ENCODE peak calls at places on chromosomes 2 and 18, in ten cellular contexts. A, C, R, W, Y, J, G, B, S and Z are unnamed samples.

GRCh38 chr18:62827397-62827796 is 112.1 kb downstream of the PHLPP1 start:
- DNase-seq in A (no peak), R (no peak), C (no peak), B (no peak), G (no peak), Y (no peak), J (no peak), S (no peak), W (no peak), Z (no peak)

GRCh38 chr18:43013489-43013888 is 102.0 kb downstream of the RIT2 start:
- DNase-seq in A (peak; percentile 13), W (no peak), B (no peak), R (no peak), S (no peak), Y (no peak), C (no peak), G (no peak), J (no peak), Z (no peak)

GRCh38 chr2:15634846-15635490 is 43.3 kb downstream of the DDX1 start:
- DNase-seq in C (no peak), J (no peak), S (peak; percentile 25), W (no peak), A (no peak), R (no peak), B (no peak), G (no peak), Y (no peak), Z (no peak)

GRCh38 chr2:73085691-73086090 is 14.2 kb upstream of the SFXN5 start:
- DNase-seq in S (peak; percentile 77), Y (peak; percentile 88), W (no peak), B (peak; percentile 55), G (peak; percentile 17), J (peak; percentile 80), R (peak; percentile 77), C (peak; percentile 55), A (peak; percentile 62), Z (peak; percentile 66)

GRCh38 chr18:21273568-21273967 is 31.5 kb downstream of the GREB1L start:
- DNase-seq in C (no peak), R (no peak), S (no peak), W (no peak), Y (no peak), G (no peak), B (no peak), J (no peak), A (no peak), Z (no peak)

GRCh38 chr2:225428360-225428759 is 28.9 kb downstream of the NYAP2 start:
- DNase-seq in C (no peak), W (no peak), A (no peak), G (peak; percentile 57), Y (no peak), S (no peak), R (no peak), J (no peak), B (no peak), Z (no peak)

GRCh38 chr18:7746106-7746505 is 179.0 kb downstream of the PTPRM start:
- DNase-seq in A (no peak), G (no peak), Y (no peak), C (no peak), B (no peak), S (no peak), J (no peak), R (no peak), W (no peak), Z (no peak)

GRCh38 chr2:172000696-172001361 is 1.1 kb downstream of the METAP1D start:
- DNase-seq in G (no peak), R (no peak), A (peak; percentile 30), C (no peak), J (no peak), W (no peak), Y (no peak), S (no peak), B (no peak), Z (no peak)

GRCh38 chr2:147862859-147863516 is 18.2 kb downstream of the ACVR2A start:
- DNase-seq in S (no peak), W (no peak), R (peak; percentile 28), C (no peak), J (no peak), Y (no peak), G (no peak), A (no peak), B (no peak), Z (no peak)

GRCh38 chr2:192195548-192196418 is 1.1 kb upstream of the TMEFF2 start:
- DNase-seq in B (no peak), W (no peak), R (peak; percentile 26), J (peak; percentile 1), S (peak; percentile 52), G (no peak), Y (peak; percentile 59), C (no peak), A (peak; percentile 16), Z (peak; percentile 27)

GRCh38 chr2:9474361-9475117 is at the start of gene IAH1:
- DNase-seq in W (no peak), G (peak; percentile 18), B (peak; percentile 67), R (peak; percentile 63), J (peak; percentile 73), Y (no peak), C (peak; percentile 64), S (peak; percentile 58), A (peak; percentile 25), Z (peak; percentile 51)

GRCh38 chr2:234998404-234999211 is 46.8 kb downstream of the SH3BP4 start:
- DNase-seq in B (no peak), S (no peak), Y (no peak), R (peak; percentile 58), J (no peak), A (peak; percentile 19), W (no peak), G (no peak), C (no peak), Z (no peak)

GRCh38 chr2:240954436-240955305 is 43.7 kb upstream of the SNED1 start:
- DNase-seq in A (no peak), R (no peak), C (no peak), Y (peak; percentile 46), S (no peak), B (no peak), G (no peak), W (no peak), J (no peak), Z (no peak)

GRCh38 chr2:61671561-61672315 is 133.6 kb upstream of the XPO1 start:
- DNase-seq in Y (no peak), A (peak; percentile 23), S (no peak), R (no peak), J (no peak), W (no peak), G (no peak), B (no peak), C (peak; percentile 16), Z (no peak)

GRCh38 chr2:33411765-33412164 is 64.7 kb upstream of the RASGRP3 start:
- DNase-seq in C (no peak), S (peak; percentile 45), B (no peak), W (no peak), A (peak; percentile 40), Y (no peak), G (no peak), J (no peak), R (peak; percentile 51), Z (peak; percentile 49)